ENCODE peak calls at places on chromosomes 7 and 10, in ten cellular contexts. W is naive thymus-derived CD4-positive, alpha-beta T cell; I is fibroblast of the conjunctiva; H is T follicular helper cell; P is A549; T is stimulated activated CD4-positive, alpha-beta T cell treated with anti-CD3 and anti-CD28 coated beads, Interleukin-2, amount 100 ng/mL, for 4 hours; Y is memory B cell; A is testis; X is naive thymus-derived CD8-positive, alpha-beta T cell; N is H9. L is an unnamed sample.

GRCh38 chr10:22344204-22344603 is 1.1 kb upstream of the SPAG6 start:
- DNase-seq in W (no peak), I (no peak), H (no peak), P (no peak), T (no peak), Y (no peak), A (no peak), X (no peak), N (no peak), L (no peak)

GRCh38 chr7:150982348-150982747 is 4.2 kb upstream of the KCNH2 start:
- DNase-seq in W (no peak), I (no peak), H (no peak), P (no peak), T (no peak), Y (no peak), A (peak; percentile 52), X (no peak), N (no peak), L (no peak)

GRCh38 chr10:80154978-80155695 is 22.6 kb downstream of the PLAC9 start:
- DNase-seq in W (no peak), I (peak; percentile 79), H (no peak), P (no peak), T (no peak), Y (no peak), A (no peak), X (no peak), N (no peak), L (no peak)

GRCh38 chr7:108603922-108604684 is 34.4 kb downstream of the DNAJB9 start:
- DNase-seq in W (no peak), I (no peak), H (no peak), P (no peak), T (no peak), Y (no peak), A (no peak), X (no peak), N (no peak), L (no peak)

GRCh38 chr10:69272620-69273019 is 5.7 kb upstream of the HK1 start:
- DNase-seq in W (no peak), I (no peak), H (no peak), P (no peak), T (no peak), Y (no peak), A (no peak), X (no peak), N (no peak), L (no peak)

GRCh38 chr10:131513445-131513844 is 201.9 kb upstream of the TCERG1L start:
- DNase-seq in W (no peak), I (no peak), H (no peak), P (no peak), T (no peak), Y (no peak), A (no peak), X (no peak), N (no peak), L (no peak)

GRCh38 chr7:7565018-7565680 is 1.5 kb upstream of the MIOS start:
- DNase-seq in W (no peak), I (no peak), H (no peak), P (no peak), T (no peak), Y (no peak), A (no peak), X (no peak), N (no peak), L (no peak)

GRCh38 chr10:3639546-3639945 is 145.5 kb downstream of the KLF6 start:
- DNase-seq in W (no peak), I (no peak), H (no peak), P (no peak), T (no peak), Y (no peak), A (no peak), X (no peak), N (no peak), L (no peak)

GRCh38 chr7:64636386-64636785 is 29.5 kb upstream of the ZNF107 start:
- DNase-seq in W (no peak), I (no peak), H (no peak), P (no peak), T (no peak), Y (no peak), A (no peak), X (no peak), N (no peak), L (no peak)

GRCh38 chr10:97353945-97354344 is 19.4 kb upstream of the FRAT2 start:
- DNase-seq in W (no peak), I (no peak), H (no peak), P (no peak), T (no peak), Y (no peak), A (no peak), X (no peak), N (no peak), L (no peak)

GRCh38 chr10:115980470-115980869 is 292.5 kb downstream of the GFRA1 start:
- DNase-seq in W (no peak), I (no peak), H (no peak), P (no peak), T (no peak), Y (no peak), A (no peak), X (no peak), N (no peak), L (no peak)

GRCh38 chr7:101846800-101847538 is 29.5 kb downstream of the CUX1 start:
- DNase-seq in W (no peak), I (no peak), H (no peak), P (no peak), T (no peak), Y (no peak), A (no peak), X (no peak), N (no peak), L (no peak)

GRCh38 chr7:128906766-128907559 is 3.5 kb downstream of the KCP start:
- DNase-seq in W (no peak), I (no peak), H (no peak), P (no peak), T (no peak), Y (no peak), A (no peak), X (no peak), N (peak; percentile 24), L (no peak)

GRCh38 chr7:4724648-4725013 is 42.5 kb downstream of the FOXK1 start:
- DNase-seq in W (no peak), I (no peak), H (no peak), P (peak; percentile 24), T (no peak), Y (peak; percentile 27), A (no peak), X (no peak), N (no peak), L (no peak)

GRCh38 chr7:5238500-5238899 is 44.2 kb upstream of the SLC29A4 start:
- DNase-seq in W (no peak), I (no peak), H (no peak), P (no peak), T (no peak), Y (no peak), A (no peak), X (no peak), N (peak; percentile 49), L (no peak)

GRCh38 chr7:157828190-157828589 is 491.4 kb downstream of the DNAJB6 start:
- DNase-seq in W (no peak), I (no peak), H (no peak), P (no peak), T (no peak), Y (no peak), A (no peak), X (no peak), N (no peak), L (no peak)

GRCh38 chr7:831596-832291 is 532 bp upstream of the SUN1 start:
- DNase-seq in W (no peak), I (peak; percentile 82), H (no peak), P (peak; percentile 71), T (peak; percentile 49), Y (no peak), A (no peak), X (no peak), N (no peak), L (peak; percentile 89)

GRCh38 chr7:139328375-139328774 is 12.8 kb upstream of the FMC1 start:
- DNase-seq in W (no peak), I (peak; percentile 72), H (no peak), P (no peak), T (no peak), Y (no peak), A (no peak), X (no peak), N (no peak), L (peak; percentile 64)

GRCh38 chr7:156494960-156495359 is 145.6 kb upstream of the RNF32 start:
- DNase-seq in W (no peak), I (no peak), H (no peak), P (no peak), T (no peak), Y (no peak), A (no peak), X (no peak), N (no peak), L (no peak)

GRCh38 chr7:150514748-150515222 is at the start of gene GIMAP7:
- DNase-seq in W (peak; percentile 38), I (no peak), H (peak; percentile 42), P (no peak), T (peak; percentile 51), Y (no peak), A (no peak), X (peak; percentile 71), N (no peak), L (no peak)

GRCh38 chr10:74752371-74752990 is 73.9 kb upstream of the KAT6B start:
- DNase-seq in W (no peak), I (no peak), H (no peak), P (no peak), T (no peak), Y (no peak), A (no peak), X (no peak), N (peak; percentile 11), L (no peak)

GRCh38 chr10:28137907-28138880 is 139.3 kb upstream of the ODAD2 start:
- DNase-seq in W (no peak), I (no peak), H (no peak), P (no peak), T (no peak), Y (no peak), A (no peak), X (no peak), N (no peak), L (no peak)

GRCh38 chr10:60099998-60100747 is 193.8 kb upstream of the CCDC6 start:
- DNase-seq in W (no peak), I (peak; percentile 43), H (no peak), P (peak; percentile 24), T (no peak), Y (no peak), A (no peak), X (no peak), N (no peak), L (no peak)

GRCh38 chr10:86165666-86166065 is 200.9 kb downstream of the GRID1 start:
- DNase-seq in W (no peak), I (no peak), H (no peak), P (no peak), T (no peak), Y (no peak), A (no peak), X (no peak), N (no peak), L (no peak)

GRCh38 chr7:134460000-134460399 is 1.1 kb upstream of the AKR1B1 start:
- DNase-seq in W (no peak), I (no peak), H (no peak), P (peak; percentile 58), T (no peak), Y (no peak), A (no peak), X (no peak), N (no peak), L (no peak)

GRCh38 chr7:77427996-77428603 is 12.0 kb upstream of the GSAP start:
- DNase-seq in W (no peak), I (no peak), H (no peak), P (no peak), T (no peak), Y (no peak), A (no peak), X (no peak), N (no peak), L (no peak)

GRCh38 chr10:129764901-129765663 is 199.0 kb downstream of the EBF3 start:
- DNase-seq in W (no peak), I (no peak), H (no peak), P (no peak), T (no peak), Y (no peak), A (peak; percentile 2), X (no peak), N (peak; percentile 9), L (no peak)

GRCh38 chr7:132368246-132368900 is 207.9 kb downstream of the PLXNA4 start:
- DNase-seq in W (no peak), I (no peak), H (no peak), P (no peak), T (no peak), Y (no peak), A (no peak), X (no peak), N (no peak), L (no peak)